ENCODE peak calls at places on chromosome X, in six cellular contexts. I, H, X, W, J and D are unnamed samples.

GRCh38 chrX:9671998-9672397 is 93.6 kb downstream of the GPR143 start:
- DNase-seq in I (no peak), H (no peak), X (no peak), W (no peak), J (no peak), D (no peak)

GRCh38 chrX:68929332-68930150 is 100.7 kb downstream of the EFNB1 start:
- DNase-seq in I (no peak), H (no peak), X (no peak), W (no peak), J (no peak), D (peak)

GRCh38 chrX:46649421-46650260 is 76.1 kb downstream of the CHST7 start:
- DNase-seq in I (no peak), H (no peak), X (no peak), W (no peak), J (no peak), D (peak)

GRCh38 chrX:13101439-13102139 is 57.2 kb upstream of the FAM9C start:
- DNase-seq in I (peak), H (peak), X (peak), W (peak), J (peak), D (no peak)

GRCh38 chrX:107448625-107449468 is 605 bp upstream of the FRMPD3 start:
- DNase-seq in I (no peak), H (no peak), X (no peak), W (no peak), J (no peak), D (no peak)

GRCh38 chrX:95956780-95957179 is 727.9 kb upstream of the DIAPH2 start:
- DNase-seq in I (no peak), H (no peak), X (no peak), W (no peak), J (no peak), D (no peak)

GRCh38 chrX:40733691-40734090 is 1.7 kb downstream of the MED14 start:
- DNase-seq in I (no peak), H (no peak), X (no peak), W (no peak), J (no peak), D (no peak)

GRCh38 chrX:139691843-139692505 is 16.0 kb downstream of the MCF2 start:
- DNase-seq in I (no peak), H (no peak), X (no peak), W (no peak), J (no peak), D (no peak)

GRCh38 chrX:4787971-4788370 is 1074.5 kb upstream of the PRKX start:
- DNase-seq in I (no peak), H (no peak), X (no peak), W (no peak), J (no peak), D (no peak)

GRCh38 chrX:19673334-19674040 is 158.2 kb upstream of the MAP3K15 start:
- DNase-seq in I (peak), H (peak), X (no peak), W (no peak), J (peak), D (peak)

GRCh38 chrX:119156241-119156640 is 28.6 kb upstream of the KIAA1210 start:
- DNase-seq in I (no peak), H (no peak), X (no peak), W (no peak), J (no peak), D (no peak)

GRCh38 chrX:106284431-106285025 is 116.4 kb downstream of the PWWP3B start:
- DNase-seq in I (no peak), H (no peak), X (no peak), W (no peak), J (no peak), D (no peak)

GRCh38 chrX:52425710-52426245 is 57.0 kb downstream of the XAGE2 start:
- DNase-seq in I (no peak), H (peak), X (no peak), W (no peak), J (no peak), D (no peak)

GRCh38 chrX:38426785-38427184 is 74.4 kb downstream of the OTC start:
- DNase-seq in I (no peak), H (no peak), X (no peak), W (no peak), J (no peak), D (no peak)

GRCh38 chrX:590666-591065 is 39.9 kb upstream of the SHOX start:
- DNase-seq in I (no peak), H (no peak), X (no peak), W (no peak), J (no peak), D (no peak)

GRCh38 chrX:114924423-114924822 is 93.0 kb downstream of the IL13RA2 start:
- DNase-seq in I (no peak), H (peak), X (no peak), W (no peak), J (no peak), D (no peak)

GRCh38 chrX:21798677-21799219 is 40.7 kb upstream of the MBTPS2 start:
- DNase-seq in I (no peak), H (no peak), X (no peak), W (no peak), J (no peak), D (no peak)

GRCh38 chrX:24339911-24340310 is 20.5 kb upstream of the SUPT20HL1 start:
- DNase-seq in I (no peak), H (no peak), X (no peak), W (no peak), J (no peak), D (no peak)

GRCh38 chrX:73943572-73943899 is 360.4 kb upstream of the ZCCHC13 start:
- DNase-seq in I (no peak), H (no peak), X (no peak), W (no peak), J (no peak), D (no peak)

GRCh38 chrX:152639426-152639825 is 1.7 kb downstream of the GABRQ start:
- DNase-seq in I (no peak), H (no peak), X (no peak), W (no peak), J (no peak), D (no peak)

GRCh38 chrX:107673933-107674479 is 45.7 kb downstream of the PRPS1 start:
- DNase-seq in I (peak), H (no peak), X (peak), W (peak), J (no peak), D (no peak)

GRCh38 chrX:111490683-111491082 is 20.8 kb upstream of the SERTM2 start:
- DNase-seq in I (no peak), H (no peak), X (no peak), W (no peak), J (no peak), D (peak)

GRCh38 chrX:132119821-132120220 is 8.0 kb downstream of the FRMD7 start:
- DNase-seq in I (no peak), H (no peak), X (no peak), W (no peak), J (no peak), D (no peak)

GRCh38 chrX:153725039-153725831 is 579 bp downstream of the ABCD1 start:
- DNase-seq in I (no peak), H (no peak), X (no peak), W (no peak), J (no peak), D (no peak)

GRCh38 chrX:49230500-49231232 is 2.5 kb downstream of the CACNA1F start:
- DNase-seq in I (no peak), H (no peak), X (peak), W (peak), J (peak), D (no peak)

GRCh38 chrX:84188320-84188834 is 378 bp upstream of the RPS6KA6 start:
- DNase-seq in I (peak), H (no peak), X (no peak), W (no peak), J (peak), D (peak)

GRCh38 chrX:43655961-43656494 is at the start of gene MAOA:
- DNase-seq in I (peak), H (no peak), X (peak), W (no peak), J (peak), D (peak)

GRCh38 chrX:2262679-2263055 is 238.1 kb downstream of the DHRSX start:
- DNase-seq in I (no peak), H (no peak), X (no peak), W (no peak), J (no peak), D (no peak)

GRCh38 chrX:101164766-101165590 is 54.6 kb upstream of the DRP2 start:
- DNase-seq in I (no peak), H (no peak), X (no peak), W (no peak), J (no peak), D (no peak)

GRCh38 chrX:35380808-35381700 is 417.1 kb upstream of the MAGEB16 start:
- DNase-seq in I (no peak), H (no peak), X (no peak), W (no peak), J (peak), D (peak)

GRCh38 chrX:135977611-135978010 is 3.8 kb upstream of the MMGT1 start:
- DNase-seq in I (no peak), H (peak), X (no peak), W (no peak), J (no peak), D (no peak)

GRCh38 chrX:11437642-11438379 is 144.6 kb downstream of the AMELX start:
- DNase-seq in I (no peak), H (no peak), X (no peak), W (no peak), J (peak), D (no peak)